ENCODE peak calls at places on chromosomes 4 and X, in four cellular contexts. One of them, this sample, is unnamed.

GRCh38 chr4:171573181-171573580 is 240.0 kb upstream of the GALNTL6 start:
- DNase-seq in lung: no peak
- DNase-seq in left cardiac atrium: no peak
- DNase-seq in stimulated activated CD8-positive, alpha-beta memory T cell treated with anti-CD3 and anti-CD28 coated beads, Interleukin-7, amount 100 ng/mL, for 48 hours: no peak
- DNase-seq in this sample: no peak

GRCh38 chrX:36019164-36019563 is 99.6 kb downstream of the CFAP47 start:
- DNase-seq in lung: no peak
- DNase-seq in left cardiac atrium: no peak
- DNase-seq in stimulated activated CD8-positive, alpha-beta memory T cell treated with anti-CD3 and anti-CD28 coated beads, Interleukin-7, amount 100 ng/mL, for 48 hours: no peak
- DNase-seq in this sample: no peak

GRCh38 chr4:82219346-82219745 is 154.4 kb downstream of the HNRNPD start:
- DNase-seq in lung: no peak
- DNase-seq in left cardiac atrium: no peak
- DNase-seq in stimulated activated CD8-positive, alpha-beta memory T cell treated with anti-CD3 and anti-CD28 coated beads, Interleukin-7, amount 100 ng/mL, for 48 hours: no peak
- DNase-seq in this sample: no peak

GRCh38 chr4:113499166-113499565 is 262.4 kb downstream of the CAMK2D start:
- DNase-seq in lung: no peak
- DNase-seq in left cardiac atrium: no peak
- DNase-seq in stimulated activated CD8-positive, alpha-beta memory T cell treated with anti-CD3 and anti-CD28 coated beads, Interleukin-7, amount 100 ng/mL, for 48 hours: no peak
- DNase-seq in this sample: no peak

GRCh38 chr4:31194823-31195222 is 474.7 kb downstream of the PCDH7 start:
- DNase-seq in lung: no peak
- DNase-seq in left cardiac atrium: no peak
- DNase-seq in stimulated activated CD8-positive, alpha-beta memory T cell treated with anti-CD3 and anti-CD28 coated beads, Interleukin-7, amount 100 ng/mL, for 48 hours: no peak
- DNase-seq in this sample: no peak

GRCh38 chr4:156798438-156798837 is 173.2 kb downstream of the PDGFC start:
- DNase-seq in lung: no peak
- DNase-seq in left cardiac atrium: no peak
- DNase-seq in stimulated activated CD8-positive, alpha-beta memory T cell treated with anti-CD3 and anti-CD28 coated beads, Interleukin-7, amount 100 ng/mL, for 48 hours: no peak
- DNase-seq in this sample: no peak

GRCh38 chrX:12895856-12896255 is 10.6 kb upstream of the TLR8 start:
- DNase-seq in lung: no peak
- DNase-seq in left cardiac atrium: no peak
- DNase-seq in stimulated activated CD8-positive, alpha-beta memory T cell treated with anti-CD3 and anti-CD28 coated beads, Interleukin-7, amount 100 ng/mL, for 48 hours: no peak
- DNase-seq in this sample: no peak

GRCh38 chr4:40466789-40467188 is 131.7 kb downstream of the CHRNA9 start:
- DNase-seq in lung: no peak
- DNase-seq in left cardiac atrium: no peak
- DNase-seq in stimulated activated CD8-positive, alpha-beta memory T cell treated with anti-CD3 and anti-CD28 coated beads, Interleukin-7, amount 100 ng/mL, for 48 hours: no peak
- DNase-seq in this sample: no peak

GRCh38 chr4:101500742-101501141 is 153.4 kb upstream of the PPP3CA start:
- DNase-seq in lung: no peak
- DNase-seq in left cardiac atrium: no peak
- DNase-seq in stimulated activated CD8-positive, alpha-beta memory T cell treated with anti-CD3 and anti-CD28 coated beads, Interleukin-7, amount 100 ng/mL, for 48 hours: no peak
- DNase-seq in this sample: no peak

GRCh38 chrX:17459008-17459407 is 84.0 kb downstream of the NHS start:
- DNase-seq in lung: peak
- DNase-seq in left cardiac atrium: peak
- DNase-seq in stimulated activated CD8-positive, alpha-beta memory T cell treated with anti-CD3 and anti-CD28 coated beads, Interleukin-7, amount 100 ng/mL, for 48 hours: no peak
- DNase-seq in this sample: no peak

GRCh38 chrX:131763674-131764073 is 219.8 kb downstream of the OR13H1 start:
- DNase-seq in lung: peak
- DNase-seq in left cardiac atrium: peak
- DNase-seq in stimulated activated CD8-positive, alpha-beta memory T cell treated with anti-CD3 and anti-CD28 coated beads, Interleukin-7, amount 100 ng/mL, for 48 hours: no peak
- DNase-seq in this sample: no peak

GRCh38 chrX:34631826-34632225 is 25.3 kb downstream of the TMEM47 start:
- DNase-seq in lung: no peak
- DNase-seq in left cardiac atrium: no peak
- DNase-seq in stimulated activated CD8-positive, alpha-beta memory T cell treated with anti-CD3 and anti-CD28 coated beads, Interleukin-7, amount 100 ng/mL, for 48 hours: no peak
- DNase-seq in this sample: no peak

GRCh38 chrX:154457491-154458115 is 478 bp upstream of the PLXNA3 start:
- DNase-seq in lung: no peak
- DNase-seq in left cardiac atrium: no peak
- DNase-seq in stimulated activated CD8-positive, alpha-beta memory T cell treated with anti-CD3 and anti-CD28 coated beads, Interleukin-7, amount 100 ng/mL, for 48 hours: no peak
- DNase-seq in this sample: no peak

GRCh38 chrX:16547644-16548043 is 102.3 kb upstream of the S100G start:
- DNase-seq in lung: no peak
- DNase-seq in left cardiac atrium: no peak
- DNase-seq in stimulated activated CD8-positive, alpha-beta memory T cell treated with anti-CD3 and anti-CD28 coated beads, Interleukin-7, amount 100 ng/mL, for 48 hours: no peak
- DNase-seq in this sample: no peak

GRCh38 chr4:101222156-101222845 is 125.0 kb downstream of the PPP3CA start:
- DNase-seq in lung: no peak
- DNase-seq in left cardiac atrium: no peak
- DNase-seq in stimulated activated CD8-positive, alpha-beta memory T cell treated with anti-CD3 and anti-CD28 coated beads, Interleukin-7, amount 100 ng/mL, for 48 hours: no peak
- DNase-seq in this sample: no peak

GRCh38 chr4:5711479-5712184 is 631 bp downstream of the EVC start:
- DNase-seq in lung: no peak
- DNase-seq in left cardiac atrium: peak
- DNase-seq in stimulated activated CD8-positive, alpha-beta memory T cell treated with anti-CD3 and anti-CD28 coated beads, Interleukin-7, amount 100 ng/mL, for 48 hours: no peak
- DNase-seq in this sample: no peak

GRCh38 chrX:68018248-68019203 is 414.8 kb downstream of the OPHN1 start:
- DNase-seq in lung: no peak
- DNase-seq in left cardiac atrium: no peak
- DNase-seq in stimulated activated CD8-positive, alpha-beta memory T cell treated with anti-CD3 and anti-CD28 coated beads, Interleukin-7, amount 100 ng/mL, for 48 hours: no peak
- DNase-seq in this sample: no peak

GRCh38 chr4:22850055-22850454 is 157.3 kb downstream of the GBA3 start:
- DNase-seq in lung: no peak
- DNase-seq in left cardiac atrium: no peak
- DNase-seq in stimulated activated CD8-positive, alpha-beta memory T cell treated with anti-CD3 and anti-CD28 coated beads, Interleukin-7, amount 100 ng/mL, for 48 hours: no peak
- DNase-seq in this sample: no peak

GRCh38 chrX:118615141-118615540 is 112.3 kb upstream of the IL13RA1 start:
- DNase-seq in lung: no peak
- DNase-seq in left cardiac atrium: no peak
- DNase-seq in stimulated activated CD8-positive, alpha-beta memory T cell treated with anti-CD3 and anti-CD28 coated beads, Interleukin-7, amount 100 ng/mL, for 48 hours: no peak
- DNase-seq in this sample: no peak

GRCh38 chr4:185773419-185773818 is 38.6 kb downstream of the SORBS2 start:
- DNase-seq in lung: no peak
- DNase-seq in left cardiac atrium: peak
- DNase-seq in stimulated activated CD8-positive, alpha-beta memory T cell treated with anti-CD3 and anti-CD28 coated beads, Interleukin-7, amount 100 ng/mL, for 48 hours: no peak
- DNase-seq in this sample: no peak

GRCh38 chr4:59091376-59092142 is 1981.4 kb upstream of the IGFBP7 start:
- DNase-seq in lung: no peak
- DNase-seq in left cardiac atrium: no peak
- DNase-seq in stimulated activated CD8-positive, alpha-beta memory T cell treated with anti-CD3 and anti-CD28 coated beads, Interleukin-7, amount 100 ng/mL, for 48 hours: no peak
- DNase-seq in this sample: peak

This sample was measured in RWPE2.